ENCODE peak calls at places on chromosomes 16 and 17, in seven cellular contexts. One of them, this sample, is unnamed.

GRCh38 chr17:68646626-68647526 is 45.7 kb upstream of the FAM20A start:
- DNase-seq in GM23338: no peak
- DNase-seq in A549: no peak
- DNase-seq in Panc1: no peak
- DNase-seq in HL-60: no peak
- DNase-seq in SK-N-SH: no peak
- DNase-seq in HepG2: no peak
- DNase-seq in this sample: no peak

GRCh38 chr16:3665508-3665907 is 11.0 kb downstream of the DNASE1 start:
- DNase-seq in GM23338: no peak
- DNase-seq in A549: no peak
- DNase-seq in Panc1: no peak
- DNase-seq in HL-60: no peak
- DNase-seq in SK-N-SH: no peak
- DNase-seq in HepG2: no peak
- DNase-seq in this sample: no peak

GRCh38 chr17:1735834-1736347 is 6.8 kb upstream of the SERPINF2 start:
- DNase-seq in GM23338: no peak
- DNase-seq in A549: no peak
- DNase-seq in Panc1: no peak
- DNase-seq in HL-60: no peak
- DNase-seq in SK-N-SH: peak
- DNase-seq in HepG2: peak
- DNase-seq in this sample: no peak

GRCh38 chr17:60240290-60240689 is 90.5 kb downstream of the CA4 start:
- DNase-seq in GM23338: no peak
- DNase-seq in A549: no peak
- DNase-seq in Panc1: no peak
- DNase-seq in HL-60: no peak
- DNase-seq in SK-N-SH: no peak
- DNase-seq in HepG2: no peak
- DNase-seq in this sample: no peak

GRCh38 chr17:65046236-65046635 is 10.3 kb downstream of the GNA13 start:
- DNase-seq in GM23338: no peak
- DNase-seq in A549: no peak
- DNase-seq in Panc1: no peak
- DNase-seq in HL-60: no peak
- DNase-seq in SK-N-SH: no peak
- DNase-seq in HepG2: no peak
- DNase-seq in this sample: no peak

GRCh38 chr16:1746693-1747195 is 24.6 kb downstream of the NME3 start:
- DNase-seq in GM23338: no peak
- DNase-seq in A549: peak
- DNase-seq in Panc1: no peak
- DNase-seq in HL-60: no peak
- DNase-seq in SK-N-SH: no peak
- DNase-seq in HepG2: no peak
- DNase-seq in this sample: no peak

GRCh38 chr17:62689441-62690167 is 62.1 kb downstream of the MRC2 start:
- DNase-seq in GM23338: no peak
- DNase-seq in A549: no peak
- DNase-seq in Panc1: no peak
- DNase-seq in HL-60: no peak
- DNase-seq in SK-N-SH: no peak
- DNase-seq in HepG2: no peak
- DNase-seq in this sample: no peak

GRCh38 chr16:85471469-85472431 is 141.4 kb upstream of the GSE1 start:
- DNase-seq in GM23338: no peak
- DNase-seq in A549: no peak
- DNase-seq in Panc1: no peak
- DNase-seq in HL-60: no peak
- DNase-seq in SK-N-SH: no peak
- DNase-seq in HepG2: no peak
- DNase-seq in this sample: no peak

GRCh38 chr17:21129023-21129681 is 2.4 kb downstream of the DHRS7B start:
- DNase-seq in GM23338: peak
- DNase-seq in A549: peak
- DNase-seq in Panc1: no peak
- DNase-seq in HL-60: no peak
- DNase-seq in SK-N-SH: peak
- DNase-seq in HepG2: peak
- DNase-seq in this sample: no peak

GRCh38 chr17:286571-286970 is 66.0 kb downstream of the RPH3AL start:
- DNase-seq in GM23338: no peak
- DNase-seq in A549: no peak
- DNase-seq in Panc1: no peak
- DNase-seq in HL-60: no peak
- DNase-seq in SK-N-SH: no peak
- DNase-seq in HepG2: no peak
- DNase-seq in this sample: no peak

GRCh38 chr17:17983376-17983775 is 10.7 kb downstream of the DRC3 start:
- DNase-seq in GM23338: no peak
- DNase-seq in A549: no peak
- DNase-seq in Panc1: no peak
- DNase-seq in HL-60: no peak
- DNase-seq in SK-N-SH: no peak
- DNase-seq in HepG2: no peak
- DNase-seq in this sample: no peak
- TF ChIP-seq REST in GM23338: no peak
- TF ChIP-seq REST in A549: no peak
- TF ChIP-seq REST in Panc1: no peak
- TF ChIP-seq REST in HL-60: no peak
- TF ChIP-seq REST in SK-N-SH: no peak
- TF ChIP-seq REST in HepG2: no peak
- TF ChIP-seq REST in this sample: no peak

GRCh38 chr17:73827627-73828241 is 183.5 kb upstream of the SDK2 start:
- DNase-seq in GM23338: peak
- DNase-seq in A549: peak
- DNase-seq in Panc1: no peak
- DNase-seq in HL-60: no peak
- DNase-seq in SK-N-SH: no peak
- DNase-seq in HepG2: peak
- DNase-seq in this sample: no peak
- TF ChIP-seq REST in GM23338: no peak
- TF ChIP-seq REST in A549: no peak
- TF ChIP-seq REST in Panc1: no peak
- TF ChIP-seq REST in HL-60: no peak
- TF ChIP-seq REST in SK-N-SH: no peak
- TF ChIP-seq REST in HepG2: no peak
- TF ChIP-seq REST in this sample: no peak

GRCh38 chr17:41415411-41415810 is 9.0 kb downstream of the KRT37 start:
- DNase-seq in GM23338: no peak
- DNase-seq in A549: no peak
- DNase-seq in Panc1: no peak
- DNase-seq in HL-60: no peak
- DNase-seq in SK-N-SH: no peak
- DNase-seq in HepG2: no peak
- DNase-seq in this sample: no peak
- TF ChIP-seq REST in GM23338: no peak
- TF ChIP-seq REST in A549: no peak
- TF ChIP-seq REST in Panc1: no peak
- TF ChIP-seq REST in HL-60: no peak
- TF ChIP-seq REST in SK-N-SH: no peak
- TF ChIP-seq REST in HepG2: no peak
- TF ChIP-seq REST in this sample: no peak

GRCh38 chr16:6684076-6684673 is 648.5 kb upstream of the RBFOX1 start:
- DNase-seq in GM23338: peak
- DNase-seq in A549: peak
- DNase-seq in Panc1: peak
- DNase-seq in HL-60: no peak
- DNase-seq in SK-N-SH: peak
- DNase-seq in HepG2: peak
- DNase-seq in this sample: no peak
- TF ChIP-seq REST in GM23338: no peak
- TF ChIP-seq REST in A549: no peak
- TF ChIP-seq REST in Panc1: no peak
- TF ChIP-seq REST in HL-60: no peak
- TF ChIP-seq REST in SK-N-SH: no peak
- TF ChIP-seq REST in HepG2: no peak
- TF ChIP-seq REST in this sample: no peak

DNA sequence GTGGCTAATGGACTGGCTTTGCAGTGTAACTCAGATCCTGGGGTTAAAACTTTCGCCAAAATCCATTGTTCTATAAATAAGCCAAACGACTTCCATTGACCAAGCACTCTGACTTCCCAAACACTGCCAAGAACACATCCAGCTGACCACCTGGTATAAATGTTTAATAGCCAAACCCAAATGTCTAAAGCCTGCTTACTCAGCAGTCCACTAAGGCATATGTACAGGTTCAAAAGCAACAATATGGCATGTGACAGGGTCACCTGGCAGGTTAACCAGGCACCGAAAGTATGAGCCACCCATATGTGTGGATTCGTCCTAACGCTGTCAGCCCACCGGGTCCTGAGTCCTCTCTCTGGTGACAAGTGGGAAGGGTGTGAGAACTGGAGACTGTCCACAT is 2.1 kb downstream of the CSNK1D start:
- DNase-seq in GM23338: no peak
- DNase-seq in A549: no peak
- DNase-seq in Panc1: no peak
- DNase-seq in HL-60: no peak
- DNase-seq in SK-N-SH: no peak
- DNase-seq in HepG2: no peak
- DNase-seq in this sample: no peak
- TF ChIP-seq REST in GM23338: no peak
- TF ChIP-seq REST in A549: no peak
- TF ChIP-seq REST in Panc1: no peak
- TF ChIP-seq REST in HL-60: no peak
- TF ChIP-seq REST in SK-N-SH: no peak
- TF ChIP-seq REST in HepG2: no peak
- TF ChIP-seq REST in this sample: no peak

This sample was measured in GM12878.